ENCODE peak calls at places on chromosomes 7 and 10, in seven cellular contexts. K, Z, W, Y, G, V and F are unnamed samples.

GRCh38 chr7:32088336-32088975 is 18.2 kb upstream of the PDE1C start:
- DNase-seq in Z (no peak), W (no peak), G (no peak), V (no peak), Y (no peak), K (no peak), F (no peak)

GRCh38 chr10:26407406-26407969 is 30.7 kb upstream of the APBB1IP start:
- DNase-seq in Z (peak; percentile 96), V (no peak), Y (no peak), G (no peak), W (no peak), K (no peak), F (no peak)

GRCh38 chr7:50665403-50666123 is 100.4 kb upstream of the DDC start:
- DNase-seq in V (peak; percentile 13), W (peak; percentile 27), Z (peak; percentile 89), G (peak; percentile 32), K (no peak), Y (no peak), F (no peak)

GRCh38 chr7:30921951-30922401 is 10.3 kb downstream of the AQP1 start:
- DNase-seq in W (no peak), K (no peak), Y (no peak), Z (no peak), G (no peak), V (no peak), F (no peak)

GRCh38 chr7:79386688-79387422 is 66.6 kb downstream of the MAGI2 start:
- DNase-seq in Y (no peak), Z (no peak), K (no peak), G (peak; percentile 63), W (peak; percentile 61), V (peak; percentile 76), F (no peak)

GRCh38 chr7:31553636-31554035 is 39.7 kb downstream of the ITPRID1 start:
- DNase-seq in K (no peak), G (no peak), Y (no peak), Z (no peak), W (no peak), V (no peak), F (no peak)

GRCh38 chr10:130218936-130219335 is 82.7 kb downstream of the GLRX3 start:
- DNase-seq in G (peak; percentile 5), Z (no peak), V (no peak), K (no peak), Y (no peak), W (no peak), F (no peak)

GRCh38 chr10:113822174-113822573 is 31.7 kb downstream of the DCLRE1A start:
- DNase-seq in G (no peak), Y (no peak), W (no peak), K (no peak), Z (no peak), V (no peak), F (no peak)

GRCh38 chr10:113069595-113069994 is 119.5 kb downstream of the TCF7L2 start:
- DNase-seq in G (no peak), Z (no peak), K (no peak), Y (no peak), W (no peak), V (peak; percentile 53), F (no peak)

GRCh38 chr7:30863694-30864011 is 48.0 kb upstream of the AQP1 start:
- DNase-seq in Y (no peak), W (peak; percentile 60), G (no peak), Z (peak; percentile 20), K (no peak), V (peak; percentile 37), F (no peak)

GRCh38 chr7:36855330-36855729 is 131.0 kb upstream of the AOAH start:
- DNase-seq in K (no peak), V (no peak), Y (no peak), Z (no peak), W (no peak), G (no peak), F (no peak)

GRCh38 chr10:7846591-7846990 is 28.3 kb downstream of the TAF3 start:
- DNase-seq in K (no peak), G (no peak), Y (no peak), Z (peak; percentile 43), V (no peak), W (no peak), F (no peak)

GRCh38 chr10:15236340-15236739 is 67.8 kb upstream of the NMT2 start:
- DNase-seq in G (no peak), Y (no peak), W (peak; percentile 24), V (peak; percentile 38), Z (peak; percentile 43), K (no peak), F (no peak)

GRCh38 chr10:58081353-58081752 is 186.3 kb downstream of the IPMK start:
- DNase-seq in Y (no peak), V (peak; percentile 3), W (peak; percentile 8), Z (no peak), G (no peak), K (no peak), F (no peak)

GRCh38 chr7:151585744-151586424 is 66.2 kb upstream of the RHEB start:
- DNase-seq in Z (peak; percentile 12), Y (no peak), G (no peak), K (no peak), V (no peak), W (no peak), F (no peak)

GRCh38 chr7:1747004-1747801 is 77.1 kb downstream of the ELFN1 start:
- DNase-seq in Z (no peak), V (no peak), Y (no peak), W (no peak), K (no peak), G (no peak), F (no peak)

GRCh38 chr10:108421256-108421655 is 1256.8 kb upstream of the SORCS1 start:
- DNase-seq in W (no peak), V (no peak), Y (no peak), Z (no peak), G (no peak), K (no peak), F (no peak)

GRCh38 chr7:27112960-27113949 is 10.8 kb upstream of the HOXA2 start:
- DNase-seq in K (no peak), Y (no peak), W (peak; percentile 53), V (peak; percentile 61), Z (peak; percentile 91), G (peak; percentile 79), F (no peak)

GRCh38 chr7:138785587-138786437 is 12.0 kb upstream of the TMEM213 start:
- DNase-seq in K (no peak), Y (no peak), W (peak; percentile 27), Z (no peak), V (peak; percentile 39), G (peak; percentile 9), F (no peak)

GRCh38 chr10:5943536-5943935 is 33.8 kb downstream of the IL15RA start:
- DNase-seq in G (peak; percentile 81), Z (peak; percentile 76), W (peak; percentile 73), Y (peak; percentile 45), K (no peak), V (peak; percentile 73), F (no peak)

GRCh38 chr7:985915-986741 is 3.1 kb downstream of the CYP2W1 start:
- DNase-seq in G (peak; percentile 56), K (no peak), V (peak; percentile 58), Y (no peak), W (peak; percentile 53), Z (peak; percentile 38), F (no peak)

GRCh38 chr7:116686812-116687419 is 14.9 kb downstream of the MET start:
- DNase-seq in K (no peak), W (no peak), Y (no peak), G (no peak), V (no peak), Z (no peak), F (no peak)